ENCODE peak calls at places on chromosome 6, in five cellular contexts. D, W, I, P and O are unnamed samples.

GRCh38 chr6:20661721-20662120 is 127.5 kb downstream of the CDKAL1 start:
- DNase-seq in D (peak), I (peak), W (no peak), P (no peak), O (peak)

GRCh38 chr6:157813191-157813590 is 9.9 kb upstream of the SNX9 start:
- DNase-seq in I (no peak), P (peak), W (no peak), D (peak), O (peak)

GRCh38 chr6:50185006-50185405 is 135.3 kb upstream of the DEFB112 start:
- DNase-seq in D (no peak), P (no peak), I (no peak), W (peak), O (no peak)

GRCh38 chr6:88368071-88368787 is 202.1 kb upstream of the CNR1 start:
- DNase-seq in D (peak), I (peak), P (no peak), W (no peak), O (peak)

GRCh38 chr6:163943647-163944395 is 529.3 kb downstream of the QKI start:
- DNase-seq in D (peak), W (peak), P (peak), I (no peak), O (peak)

GRCh38 chr6:146856296-146856695 is 257.5 kb downstream of the ADGB start:
- DNase-seq in P (no peak), D (no peak), W (no peak), I (no peak), O (no peak)

GRCh38 chr6:54481096-54481495 is 172.9 kb downstream of the TINAG start:
- DNase-seq in P (no peak), I (no peak), D (peak), W (no peak), O (peak)

GRCh38 chr6:89941031-89941775 is 46.9 kb downstream of the GJA10 start:
- DNase-seq in D (no peak), W (no peak), I (no peak), P (no peak), O (peak)

GRCh38 chr6:148757944-148758343 is 11.1 kb downstream of the UST start:
- DNase-seq in D (no peak), P (no peak), I (no peak), W (no peak), O (no peak)

GRCh38 chr6:83511901-83512681 is at the start of gene PRSS35:
- DNase-seq in P (peak), W (peak), D (peak), I (peak), O (peak)
- TF ChIP-seq CTCF in P (peak), W (peak), D (peak), I (peak), O (peak)

DNA sequence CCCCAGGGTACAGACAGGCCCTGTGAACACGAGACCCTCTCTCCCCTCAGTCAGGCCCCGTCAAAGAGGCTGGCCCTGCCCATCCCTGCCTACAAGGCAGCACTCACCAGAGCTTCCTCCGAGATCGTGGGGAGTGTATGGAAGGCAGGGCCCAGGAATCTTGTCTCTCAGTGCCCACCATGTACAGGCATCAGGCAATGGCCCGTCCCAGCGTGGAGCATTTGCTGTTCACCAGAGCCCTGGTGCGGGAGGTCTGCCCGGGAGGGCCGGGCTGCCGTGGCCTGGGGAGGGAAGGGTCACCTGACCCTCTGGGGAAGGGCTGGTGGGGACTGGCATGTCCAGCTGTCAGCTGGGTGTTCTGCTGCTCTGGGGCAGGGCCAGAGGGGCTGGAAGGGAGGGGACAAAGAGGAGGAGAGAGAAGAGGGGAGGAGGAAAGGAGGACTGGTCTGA is at the start of gene IP6K3:
- DNase-seq in I (no peak), W (peak), P (peak), D (no peak), O (no peak)
- H3K4me3 ChIP-seq in I (peak), W (peak), P (peak), D (no peak), O (no peak)

DNA sequence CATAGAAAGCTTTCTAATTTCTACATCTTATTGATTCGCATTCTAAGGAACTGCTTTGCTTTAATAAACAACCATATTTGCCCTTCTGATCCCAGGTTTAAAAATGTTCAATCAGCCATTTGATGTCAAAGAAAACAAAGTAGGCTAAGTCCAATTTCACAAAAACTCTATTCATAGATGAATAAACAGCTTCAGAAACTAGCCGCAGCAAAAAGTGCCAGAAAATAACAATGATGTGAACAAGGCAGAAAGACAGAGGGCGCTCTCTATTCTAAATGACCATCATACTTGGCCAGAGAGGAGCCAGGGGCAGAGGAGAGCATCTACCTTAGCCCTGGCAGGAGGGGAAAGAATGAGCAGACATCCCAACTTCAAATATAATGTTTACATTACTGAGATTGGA is 9.7 kb downstream of the CNKSR3 start:
- DNase-seq in I (no peak), P (no peak), D (no peak), W (peak), O (no peak)
- TF ChIP-seq CTCF in I (no peak), P (peak), D (peak), W (peak), O (peak)

DNA sequence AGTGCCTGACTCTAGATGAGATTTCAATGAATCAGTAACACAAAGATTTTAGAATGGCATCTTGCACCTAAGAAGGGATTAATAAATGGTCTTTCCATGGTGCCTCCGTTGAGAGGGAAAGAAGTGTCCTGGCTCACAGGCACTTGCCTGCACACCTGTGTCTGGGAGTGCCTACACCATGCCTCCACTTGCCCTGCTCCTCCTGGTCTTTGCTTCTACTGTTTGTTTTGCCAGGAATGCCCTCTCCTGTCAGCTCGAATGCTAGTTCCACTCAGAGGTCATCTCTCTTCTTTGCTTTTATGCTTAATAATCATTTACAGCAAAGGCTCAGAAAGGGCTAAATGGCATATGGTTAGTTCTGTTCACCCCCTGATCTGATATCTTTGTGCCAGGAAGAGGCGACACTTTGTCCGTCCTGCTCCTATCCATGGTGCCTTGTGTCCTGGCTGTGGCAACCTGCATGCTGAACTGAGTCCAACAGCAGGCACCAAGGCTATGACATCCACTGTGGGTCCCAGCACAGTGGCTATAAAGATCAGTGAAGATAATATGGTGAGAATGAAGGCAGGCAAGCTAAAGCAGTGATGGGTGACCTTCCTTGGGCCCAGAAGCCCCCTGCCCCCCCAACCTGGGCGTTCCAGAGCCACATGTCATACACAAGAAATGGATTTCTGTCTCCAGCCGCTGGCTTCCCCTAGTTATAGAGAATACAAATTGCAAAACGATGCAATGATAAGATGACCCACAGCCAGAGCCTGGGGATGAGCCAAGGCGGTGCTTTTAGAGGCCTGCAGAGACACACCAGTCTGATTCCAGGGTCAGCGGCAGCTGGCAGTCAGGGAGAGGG is 1.4 kb downstream of the C6orf132 start:
- DNase-seq in I (no peak), P (no peak), D (no peak), W (no peak), O (peak)
- H3K4me3 ChIP-seq in I (peak), P (no peak), D (peak), W (no peak), O (peak)

GRCh38 chr6:43951756-43952675 is 175.2 kb downstream of the MRPL14 start:
- DNase-seq in W (no peak), D (no peak), I (no peak), P (no peak), O (no peak)
- TF ChIP-seq CTCF in W (no peak), D (no peak), I (no peak), P (no peak), O (no peak)

GRCh38 chr6:87070750-87071149 is 24.2 kb downstream of the CGA start:
- DNase-seq in P (no peak), D (no peak), W (no peak), I (no peak), O (no peak)

GRCh38 chr6:87068804-87069203 is 26.1 kb downstream of the CGA start:
- DNase-seq in D (no peak), I (no peak), P (no peak), W (no peak), O (no peak)

GRCh38 chr6:87071683-87072082 is 23.2 kb downstream of the CGA start:
- DNase-seq in W (no peak), D (no peak), I (no peak), P (no peak), O (no peak)

GRCh38 chr6:87065117-87065516 is 29.8 kb downstream of the CGA start:
- DNase-seq in P (no peak), I (no peak), D (no peak), W (no peak), O (no peak)

DNA sequence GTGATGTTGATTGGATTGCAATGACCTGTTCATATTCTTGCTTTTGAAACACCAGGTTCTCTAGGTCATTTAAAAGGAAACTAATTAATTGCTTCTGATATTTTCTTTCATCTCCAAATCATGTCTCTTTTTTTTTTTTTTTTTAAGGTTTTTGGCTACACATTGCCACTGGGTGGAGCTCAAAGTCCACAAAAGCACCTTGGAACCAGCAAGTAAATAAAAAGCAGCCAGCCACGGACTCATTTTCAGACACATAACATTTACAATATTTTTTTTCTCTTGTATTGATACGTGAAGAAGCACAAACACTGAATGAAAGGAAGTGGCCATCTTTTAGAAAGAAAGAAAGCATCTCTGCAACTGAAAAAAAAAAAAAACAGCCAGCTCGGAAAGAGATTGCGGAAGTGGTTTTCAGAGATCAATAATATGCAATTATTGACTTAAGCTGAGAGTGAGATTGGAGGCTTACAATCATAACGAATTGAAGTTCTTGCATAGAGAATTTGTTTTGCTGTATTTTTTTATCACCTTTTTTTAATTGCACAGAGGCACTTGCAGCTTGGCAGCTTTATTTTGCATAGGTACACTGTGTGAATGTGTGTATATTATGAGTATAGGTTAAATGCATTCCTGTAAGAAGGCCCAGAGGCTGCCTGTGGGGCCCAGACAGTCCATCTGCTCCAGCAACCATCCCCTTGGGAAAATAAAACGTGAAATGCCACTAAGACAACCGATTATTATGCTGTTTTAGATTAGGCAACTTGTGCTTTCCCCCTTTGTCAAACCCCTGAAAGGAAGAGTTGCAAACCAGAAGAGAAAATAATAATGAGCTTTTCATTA is 28.2 kb downstream of the CGA start:
- DNase-seq in D (peak), W (peak), I (peak), P (no peak), O (peak)
- H3K4me3 ChIP-seq in D (no peak), W (no peak), I (no peak), P (no peak), O (peak)

DNA sequence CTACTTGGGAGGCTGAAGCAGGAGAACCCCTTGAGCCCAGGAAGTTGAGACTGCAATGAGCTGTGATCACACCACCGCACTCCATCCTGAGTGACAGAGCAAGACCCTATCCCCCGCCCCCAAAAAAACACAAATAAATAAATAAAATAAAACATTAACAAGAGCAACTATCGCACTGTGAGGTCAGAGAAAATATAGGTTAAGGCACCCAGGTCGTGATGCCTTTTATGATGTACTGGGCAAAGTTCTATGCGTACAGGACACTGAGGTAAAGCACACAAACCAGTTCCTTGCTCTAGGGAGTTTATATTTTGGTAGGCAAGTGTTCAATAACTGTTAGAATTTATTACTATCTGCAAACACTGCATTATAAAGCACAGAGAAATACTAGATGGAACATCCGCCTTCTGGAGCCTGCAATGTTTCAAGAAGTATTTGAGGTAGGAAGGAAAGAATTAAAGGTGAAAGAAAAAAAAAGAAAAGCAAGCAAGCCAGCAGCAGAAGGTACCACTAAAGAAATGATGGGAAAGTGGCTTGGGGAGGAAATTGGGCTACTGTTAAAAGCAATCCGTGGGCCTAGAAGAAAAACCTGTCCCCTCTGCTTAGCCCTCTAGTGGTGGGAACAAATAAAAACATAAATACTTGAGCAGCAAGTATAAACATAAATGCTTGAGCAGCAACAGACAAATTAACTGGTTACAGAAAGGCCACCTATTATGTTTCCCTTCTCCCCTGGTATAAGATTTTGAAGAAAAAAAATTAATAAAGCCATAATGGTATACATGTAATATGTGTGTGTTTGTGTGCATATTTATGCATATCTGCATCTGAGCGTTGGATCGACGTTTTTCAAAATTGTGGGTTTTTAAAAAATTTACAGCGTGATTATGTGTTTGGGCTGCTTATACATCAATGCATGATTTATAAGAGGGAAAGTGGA is 128.0 kb downstream of the PHACTR1 start:
- DNase-seq in P (no peak), W (peak), D (peak), I (peak), O (peak)
- TF ChIP-seq CTCF in P (peak), W (peak), D (peak), I (peak), O (peak)